ENCODE peak calls at places on chromosomes 5 and 9, in four cellular contexts. G, F, S and I are unnamed samples.

GRCh38 chr5:142686210-142686734 is 382 bp upstream of the FGF1 start:
- DNase-seq in G (peak), F (no peak), S (no peak), I (no peak)

GRCh38 chr5:20619606-20620005 is 631.6 kb upstream of the CDH18 start:
- DNase-seq in G (no peak), F (no peak), S (no peak), I (no peak)

GRCh38 chr5:140734354-140734753 is 34.1 kb downstream of the ZMAT2 start:
- DNase-seq in G (peak), F (no peak), S (no peak), I (no peak)

GRCh38 chr9:128556276-128556675 is 3.9 kb downstream of the SPTAN1 start:
- DNase-seq in G (no peak), F (no peak), S (no peak), I (no peak)

GRCh38 chr9:79263666-79264460 is 307.9 kb upstream of the TLE4 start:
- DNase-seq in G (no peak), F (no peak), S (no peak), I (peak)

GRCh38 chr9:4097490-4097889 is 202.4 kb downstream of the GLIS3 start:
- DNase-seq in G (no peak), F (no peak), S (no peak), I (no peak)

GRCh38 chr9:124000161-124000783 is 11.3 kb upstream of the LHX2 start:
- DNase-seq in G (no peak), F (no peak), S (peak), I (peak)

GRCh38 chr5:45274241-45274640 is 421.9 kb downstream of the HCN1 start:
- DNase-seq in G (no peak), F (no peak), S (no peak), I (no peak)

GRCh38 chr9:14313951-14314423 is at the start of gene NFIB:
- DNase-seq in G (peak), F (peak), S (peak), I (no peak)

GRCh38 chr9:106220415-106220814 is 526.1 kb downstream of the TMEM38B start:
- DNase-seq in G (no peak), F (no peak), S (no peak), I (no peak)

GRCh38 chr5:112655513-112655912 is 82.2 kb upstream of the APC start:
- DNase-seq in G (no peak), F (no peak), S (no peak), I (no peak)

GRCh38 chr9:95817205-95817604 is 58.3 kb upstream of the ERCC6L2 start:
- DNase-seq in G (no peak), F (no peak), S (no peak), I (no peak)

GRCh38 chr9:6779417-6780241 is 21.9 kb downstream of the KDM4C start:
- DNase-seq in G (no peak), F (peak), S (no peak), I (no peak)

GRCh38 chr5:149254506-149254905 is 17.2 kb upstream of the AFAP1L1 start:
- DNase-seq in G (no peak), F (no peak), S (no peak), I (no peak)

GRCh38 chr9:100111235-100111634 is 12.2 kb downstream of the INVS start:
- DNase-seq in G (no peak), F (peak), S (no peak), I (no peak)

GRCh38 chr9:32304495-32304894 is 79.9 kb upstream of the ACO1 start:
- DNase-seq in G (no peak), F (no peak), S (no peak), I (no peak)

GRCh38 chr5:151427258-151427657 is 20.1 kb upstream of the SLC36A1 start:
- DNase-seq in G (no peak), F (no peak), S (no peak), I (peak)

GRCh38 chr5:147689436-147689835 is 93.1 kb downstream of the JAKMIP2 start:
- DNase-seq in G (no peak), F (no peak), S (no peak), I (no peak)

GRCh38 chr9:138119202-138120027 is 241.8 kb downstream of the CACNA1B start:
- DNase-seq in G (no peak), F (no peak), S (peak), I (no peak)

GRCh38 chr9:13705913-13706312 is 426.4 kb upstream of the MPDZ start:
- DNase-seq in G (no peak), F (no peak), S (no peak), I (no peak)

GRCh38 chr5:171340042-171340441 is 31.0 kb downstream of the TLX3 start:
- DNase-seq in G (no peak), F (no peak), S (no peak), I (no peak)

GRCh38 chr5:157222506-157223230 is 42.0 kb downstream of the ITK start:
- DNase-seq in G (no peak), F (no peak), S (no peak), I (no peak)

GRCh38 chr5:169024426-169024825 is 276.5 kb downstream of the SLIT3 start:
- DNase-seq in G (no peak), F (no peak), S (no peak), I (no peak)

GRCh38 chr5:95826949-95827595 is 4.5 kb upstream of the GLRX start:
- DNase-seq in G (no peak), F (peak), S (no peak), I (no peak)

GRCh38 chr9:12718482-12719026 is 25.4 kb downstream of the TYRP1 start:
- DNase-seq in G (no peak), F (no peak), S (no peak), I (no peak)

GRCh38 chr9:117334101-117334500 is 80.8 kb downstream of the ASTN2 start:
- DNase-seq in G (no peak), F (no peak), S (no peak), I (no peak)

GRCh38 chr5:143509758-143510221 is 106.3 kb upstream of the NR3C1 start:
- DNase-seq in G (no peak), F (no peak), S (no peak), I (no peak)

GRCh38 chr5:14277407-14278320 is 134.5 kb downstream of the TRIO start:
- DNase-seq in G (no peak), F (no peak), S (no peak), I (no peak)

GRCh38 chr9:71766663-71767062 is 1.6 kb downstream of the CEMIP2 start:
- DNase-seq in G (no peak), F (no peak), S (no peak), I (no peak)

GRCh38 chr9:71769175-71770165 is 1.2 kb upstream of the CEMIP2 start:
- DNase-seq in G (peak), F (peak), S (peak), I (peak)

GRCh38 chr9:71765693-71766092 is 2.6 kb downstream of the CEMIP2 start:
- DNase-seq in G (no peak), F (no peak), S (no peak), I (no peak)

GRCh38 chr9:71767421-71768321 is 642 bp downstream of the CEMIP2 start:
- DNase-seq in G (no peak), F (peak), S (peak), I (no peak)

GRCh38 chr9:71768388-71769174 is at the start of gene CEMIP2:
- DNase-seq in G (peak), F (peak), S (peak), I (peak)
- TF ChIP-seq POLR2A in G (peak), F (peak), S (peak), I (no peak)

GRCh38 chr5:119680080-119680479 is 50.7 kb downstream of the FAM170A start:
- DNase-seq in G (no peak), F (no peak), S (no peak), I (no peak)
- TF ChIP-seq POLR2A in G (no peak), F (no peak), S (no peak), I (no peak)

GRCh38 chr5:139285651-139286392 is 7.7 kb upstream of the MATR3 start:
- DNase-seq in G (no peak), F (no peak), S (no peak), I (no peak)
- TF ChIP-seq POLR2A in G (no peak), F (no peak), S (no peak), I (no peak)

GRCh38 chr5:174608631-174609097 is 115.7 kb upstream of the MSX2 start:
- DNase-seq in G (no peak), F (peak), S (peak), I (no peak)
- TF ChIP-seq POLR2A in G (no peak), F (no peak), S (no peak), I (no peak)

GRCh38 chr9:125241863-125242739 is 958 bp upstream of the HSPA5 start:
- DNase-seq in G (peak), F (peak), S (peak), I (no peak)
- TF ChIP-seq POLR2A in G (no peak), F (no peak), S (no peak), I (no peak)

GRCh38 chr5:58185397-58186195 is 274.3 kb downstream of the PLK2 start:
- DNase-seq in G (peak), F (no peak), S (no peak), I (no peak)
- TF ChIP-seq POLR2A in G (no peak), F (no peak), S (no peak), I (no peak)

GRCh38 chr5:132293066-132293991 is 865 bp upstream of the SLC22A4 start:
- DNase-seq in G (peak), F (peak), S (peak), I (peak)
- TF ChIP-seq POLR2A in G (peak), F (no peak), S (no peak), I (peak)